ENCODE peak calls at places on chromosomes 12 and 14, in six cellular contexts. L is GM10248, V is WERI-Rb-1, G is body of pancreas, W is H9, J is colonic mucosa. I is an unnamed sample.

GRCh38 chr12:110111476-110112334 is 12.5 kb upstream of the IFT81 start:
- DNase-seq in G (no peak), W (peak), L (no peak), J (no peak), V (no peak), I (no peak)

GRCh38 chr14:101927859-101928258 is 36.5 kb upstream of the DYNC1H1 start:
- DNase-seq in L (no peak), V (no peak), J (peak), W (no peak), G (peak), I (peak)

GRCh38 chr14:85958069-85958468 is 428.1 kb downstream of the FLRT2 start:
- DNase-seq in W (no peak), J (no peak), G (no peak), L (no peak), V (no peak), I (no peak)

GRCh38 chr12:125021096-125021495 is 27.7 kb downstream of the BRI3BP start:
- DNase-seq in J (no peak), V (no peak), G (no peak), L (no peak), W (no peak), I (no peak)

GRCh38 chr12:115542656-115543055 is 734.8 kb downstream of the MED13L start:
- DNase-seq in G (no peak), V (no peak), J (no peak), W (no peak), L (no peak), I (no peak)

GRCh38 chr14:81178063-81178462 is 42.7 kb downstream of the GTF2A1 start:
- DNase-seq in J (no peak), G (no peak), W (no peak), V (no peak), L (no peak), I (no peak)

GRCh38 chr14:104371031-104371430 is 208.5 kb upstream of the C14orf180 start:
- DNase-seq in V (no peak), J (no peak), W (no peak), G (no peak), L (no peak), I (no peak)

GRCh38 chr14:72715910-72716268 is 178.0 kb downstream of the DPF3 start:
- DNase-seq in G (no peak), W (no peak), L (no peak), J (no peak), V (no peak), I (peak)

GRCh38 chr14:94632305-94632590 is 20.1 kb downstream of the SERPINA3 start:
- DNase-seq in V (no peak), L (no peak), W (no peak), G (no peak), J (no peak), I (no peak)

GRCh38 chr14:48936881-48937280 is 649.3 kb downstream of the RPS29 start:
- DNase-seq in J (no peak), W (no peak), L (no peak), V (no peak), G (no peak), I (no peak)

GRCh38 chr12:56098592-56098991 is 5.8 kb upstream of the PA2G4 start:
- DNase-seq in W (no peak), J (no peak), V (no peak), L (no peak), G (no peak), I (no peak)

GRCh38 chr12:25972783-25973182 is 14.3 kb downstream of the RASSF8 start:
- DNase-seq in L (no peak), J (no peak), G (no peak), V (no peak), W (no peak), I (no peak)

GRCh38 chr12:1499351-1499750 is 95.0 kb downstream of the FBXL14 start:
- DNase-seq in G (no peak), J (no peak), V (no peak), W (no peak), L (no peak), I (no peak)

GRCh38 chr12:50988051-50988450 is 35.7 kb downstream of the HIGD1C start:
- DNase-seq in W (no peak), L (no peak), V (no peak), G (no peak), J (no peak), I (no peak)

GRCh38 chr14:53993920-53994607 is 37.4 kb upstream of the BMP4 start:
- DNase-seq in L (no peak), G (no peak), V (no peak), J (no peak), W (no peak), I (no peak)

GRCh38 chr12:64392221-64392620 is 1.7 kb upstream of the C12orf56 start:
- DNase-seq in W (no peak), G (no peak), V (no peak), J (no peak), L (peak), I (no peak)

GRCh38 chr14:69003626-69004025 is 24.5 kb upstream of the ACTN1 start:
- DNase-seq in L (no peak), J (no peak), W (no peak), V (no peak), G (no peak), I (no peak)

GRCh38 chr12:66137937-66138336 is 7.4 kb upstream of the LLPH start:
- DNase-seq in J (no peak), G (no peak), V (no peak), W (no peak), L (no peak), I (no peak)

GRCh38 chr12:30909721-30910350 is 16.7 kb upstream of the TSPAN11 start:
- DNase-seq in V (no peak), J (no peak), W (no peak), L (no peak), G (no peak), I (no peak)

GRCh38 chr14:68659021-68659931 is 133.6 kb downstream of the ZFP36L1 start:
- DNase-seq in V (peak), W (peak), G (no peak), L (no peak), J (no peak), I (peak)

GRCh38 chr14:89299587-89299986 is 117.4 kb downstream of the FOXN3 start:
- DNase-seq in G (no peak), W (no peak), L (no peak), J (no peak), V (no peak), I (no peak)

GRCh38 chr14:95523051-95523817 is 6.8 kb upstream of the SYNE3 start:
- DNase-seq in G (no peak), V (no peak), W (no peak), J (no peak), L (no peak), I (no peak)

DNA sequence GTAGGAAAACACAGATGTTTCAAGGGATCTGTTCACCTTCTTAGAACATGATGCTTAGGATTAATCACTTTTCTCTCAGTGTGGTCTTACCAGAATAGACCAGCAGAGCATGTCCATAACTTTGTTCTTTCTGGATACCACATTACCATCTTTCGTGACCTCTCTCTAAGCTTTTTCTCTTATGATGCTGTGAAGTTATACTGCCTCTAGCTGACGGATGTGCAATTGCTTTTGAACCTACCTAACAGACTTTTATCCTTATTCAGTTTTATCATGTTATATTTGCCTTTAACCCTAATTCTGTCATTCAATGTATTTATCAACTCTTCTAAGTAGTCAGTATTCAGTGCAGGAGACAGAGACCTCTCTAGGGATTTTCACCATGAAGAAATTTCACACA is 246.7 kb downstream of the DACT1 start:
- DNase-seq in V (no peak), W (no peak), G (no peak), L (no peak), J (no peak), I (no peak)
- TF ChIP-seq CTCF in V (peak), W (peak), G (no peak), L (peak), J (peak), I (no peak)

GRCh38 chr12:116697305-116698130 is 40.4 kb downstream of the SPRING1 start:
- DNase-seq in J (peak), V (peak), G (peak), W (peak), L (peak), I (peak)
- TF ChIP-seq CTCF in J (no peak), V (peak), G (no peak), W (peak), L (peak), I (peak)

DNA sequence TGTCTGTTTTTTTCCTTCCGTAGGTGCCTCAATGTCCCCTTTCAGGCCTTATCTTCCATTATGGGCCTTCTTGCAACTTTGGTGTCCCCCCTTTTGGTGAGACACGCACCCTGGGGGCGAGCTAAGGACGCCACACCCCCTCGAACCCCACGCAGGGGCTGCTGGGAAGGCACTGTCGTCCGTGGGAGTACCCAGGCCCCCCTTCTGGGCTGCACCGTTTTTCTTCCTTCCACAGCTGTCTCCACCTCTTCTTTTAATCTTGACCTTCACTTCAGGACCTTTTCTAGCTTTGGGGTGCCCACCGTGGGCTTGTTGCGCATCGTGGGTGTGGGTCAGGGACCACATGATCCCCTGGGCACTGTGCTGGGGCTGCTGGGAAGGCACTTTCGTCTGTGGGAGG is 271.8 kb downstream of the ALG10 start:
- DNase-seq in J (no peak), L (no peak), G (no peak), W (no peak), V (peak), I (no peak)
- TF ChIP-seq CTCF in J (no peak), L (no peak), G (no peak), W (no peak), V (no peak), I (no peak)

GRCh38 chr12:92539966-92540791 is 162.6 kb upstream of the PLEKHG7 start:
- DNase-seq in V (no peak), G (peak), J (peak), W (peak), L (no peak), I (peak)
- TF ChIP-seq CTCF in V (no peak), G (no peak), J (no peak), W (peak), L (no peak), I (no peak)